ENCODE peak calls at places on chromosomes 16 and 17, in nine cellular contexts. One of them, this sample, is unnamed.

GRCh38 chr17:34763727-34764665 is 184.6 kb downstream of the TMEM132E start:
- DNase-seq in heart right ventricle: no peak
- DNase-seq in CD4-positive, alpha-beta T cell: no peak
- DNase-seq in neural progenitor cell: no peak
- DNase-seq in brain microvascular endothelial cell: no peak
- DNase-seq in RWPE1: no peak
- DNase-seq in choroid plexus epithelial cell: no peak
- DNase-seq in sigmoid colon: peak; percentile 30
- DNase-seq in psoas muscle: no peak
- DNase-seq in this sample: no peak

GRCh38 chr16:1181715-1182671 is 29.1 kb downstream of the CACNA1H start:
- DNase-seq in RWPE1: peak; percentile 23
- DNase-seq in neural progenitor cell: peak; percentile 53
- DNase-seq in heart right ventricle: peak; percentile 57
- DNase-seq in sigmoid colon: peak; percentile 94
- DNase-seq in choroid plexus epithelial cell: peak; percentile 96
- DNase-seq in CD4-positive, alpha-beta T cell: no peak
- DNase-seq in brain microvascular endothelial cell: peak; percentile 93
- DNase-seq in psoas muscle: peak; percentile 63
- DNase-seq in this sample: no peak

GRCh38 chr16:5315914-5316313 is 218.3 kb upstream of the EEF2KMT start:
- DNase-seq in CD4-positive, alpha-beta T cell: no peak
- DNase-seq in choroid plexus epithelial cell: no peak
- DNase-seq in RWPE1: no peak
- DNase-seq in neural progenitor cell: no peak
- DNase-seq in sigmoid colon: no peak
- DNase-seq in psoas muscle: no peak
- DNase-seq in heart right ventricle: no peak
- DNase-seq in brain microvascular endothelial cell: no peak
- DNase-seq in this sample: no peak

GRCh38 chr17:63519972-63520882 is 2.9 kb upstream of the KCNH6 start:
- DNase-seq in RWPE1: no peak
- DNase-seq in CD4-positive, alpha-beta T cell: no peak
- DNase-seq in psoas muscle: no peak
- DNase-seq in brain microvascular endothelial cell: no peak
- DNase-seq in heart right ventricle: no peak
- DNase-seq in sigmoid colon: no peak
- DNase-seq in neural progenitor cell: no peak
- DNase-seq in choroid plexus epithelial cell: no peak
- DNase-seq in this sample: no peak

GRCh38 chr16:84673561-84673960 is 25.2 kb downstream of the KLHL36 start:
- DNase-seq in sigmoid colon: no peak
- DNase-seq in brain microvascular endothelial cell: no peak
- DNase-seq in heart right ventricle: no peak
- DNase-seq in choroid plexus epithelial cell: no peak
- DNase-seq in RWPE1: no peak
- DNase-seq in neural progenitor cell: no peak
- DNase-seq in psoas muscle: no peak
- DNase-seq in CD4-positive, alpha-beta T cell: no peak
- DNase-seq in this sample: no peak

GRCh38 chr16:27818231-27818630 is 245.3 kb downstream of the GSG1L start:
- DNase-seq in sigmoid colon: peak; percentile 15
- DNase-seq in choroid plexus epithelial cell: no peak
- DNase-seq in brain microvascular endothelial cell: no peak
- DNase-seq in heart right ventricle: no peak
- DNase-seq in psoas muscle: no peak
- DNase-seq in neural progenitor cell: no peak
- DNase-seq in RWPE1: no peak
- DNase-seq in CD4-positive, alpha-beta T cell: no peak
- DNase-seq in this sample: no peak

GRCh38 chr17:76161619-76162222 is 20.7 kb upstream of the FOXJ1 start:
- DNase-seq in RWPE1: no peak
- DNase-seq in CD4-positive, alpha-beta T cell: no peak
- DNase-seq in psoas muscle: no peak
- DNase-seq in sigmoid colon: no peak
- DNase-seq in heart right ventricle: no peak
- DNase-seq in neural progenitor cell: no peak
- DNase-seq in brain microvascular endothelial cell: no peak
- DNase-seq in choroid plexus epithelial cell: no peak
- DNase-seq in this sample: no peak

GRCh38 chr16:57504001-57504400 is 17.7 kb upstream of the DOK4 start:
- DNase-seq in sigmoid colon: no peak
- DNase-seq in RWPE1: no peak
- DNase-seq in heart right ventricle: no peak
- DNase-seq in choroid plexus epithelial cell: no peak
- DNase-seq in brain microvascular endothelial cell: no peak
- DNase-seq in neural progenitor cell: no peak
- DNase-seq in CD4-positive, alpha-beta T cell: no peak
- DNase-seq in psoas muscle: no peak
- DNase-seq in this sample: no peak

GRCh38 chr17:1365445-1366039 is 34.5 kb downstream of the YWHAE start:
- DNase-seq in brain microvascular endothelial cell: peak; percentile 75
- DNase-seq in psoas muscle: no peak
- DNase-seq in sigmoid colon: peak; percentile 86
- DNase-seq in CD4-positive, alpha-beta T cell: peak; percentile 32
- DNase-seq in RWPE1: peak; percentile 59
- DNase-seq in choroid plexus epithelial cell: peak; percentile 90
- DNase-seq in neural progenitor cell: peak; percentile 84
- DNase-seq in heart right ventricle: peak; percentile 68
- DNase-seq in this sample: no peak

GRCh38 chr17:55758171-55758570 is 7.3 kb downstream of the PCTP start:
- DNase-seq in heart right ventricle: no peak
- DNase-seq in sigmoid colon: no peak
- DNase-seq in psoas muscle: no peak
- DNase-seq in CD4-positive, alpha-beta T cell: no peak
- DNase-seq in RWPE1: no peak
- DNase-seq in brain microvascular endothelial cell: no peak
- DNase-seq in choroid plexus epithelial cell: no peak
- DNase-seq in neural progenitor cell: no peak
- DNase-seq in this sample: no peak

GRCh38 chr17:42116705-42117396 is 4.3 kb downstream of the KAT2A start:
- DNase-seq in CD4-positive, alpha-beta T cell: peak; percentile 83
- DNase-seq in psoas muscle: peak; percentile 81
- DNase-seq in heart right ventricle: peak; percentile 85
- DNase-seq in sigmoid colon: peak; percentile 90
- DNase-seq in neural progenitor cell: peak; percentile 89
- DNase-seq in choroid plexus epithelial cell: peak; percentile 91
- DNase-seq in RWPE1: peak; percentile 64
- DNase-seq in brain microvascular endothelial cell: peak; percentile 81
- DNase-seq in this sample: no peak

GRCh38 chr17:6682339-6682738 is 30.8 kb downstream of the C17orf100 start:
- DNase-seq in choroid plexus epithelial cell: no peak
- DNase-seq in heart right ventricle: no peak
- DNase-seq in sigmoid colon: no peak
- DNase-seq in RWPE1: no peak
- DNase-seq in neural progenitor cell: no peak
- DNase-seq in CD4-positive, alpha-beta T cell: no peak
- DNase-seq in psoas muscle: no peak
- DNase-seq in brain microvascular endothelial cell: no peak
- DNase-seq in this sample: no peak

GRCh38 chr17:6679241-6679640 is 27.7 kb downstream of the C17orf100 start:
- DNase-seq in brain microvascular endothelial cell: no peak
- DNase-seq in CD4-positive, alpha-beta T cell: no peak
- DNase-seq in psoas muscle: no peak
- DNase-seq in choroid plexus epithelial cell: no peak
- DNase-seq in sigmoid colon: no peak
- DNase-seq in heart right ventricle: no peak
- DNase-seq in neural progenitor cell: no peak
- DNase-seq in RWPE1: no peak
- DNase-seq in this sample: no peak

GRCh38 chr17:6681671-6682070 is 30.1 kb downstream of the C17orf100 start:
- DNase-seq in RWPE1: no peak
- DNase-seq in neural progenitor cell: no peak
- DNase-seq in psoas muscle: no peak
- DNase-seq in CD4-positive, alpha-beta T cell: no peak
- DNase-seq in choroid plexus epithelial cell: no peak
- DNase-seq in sigmoid colon: no peak
- DNase-seq in brain microvascular endothelial cell: no peak
- DNase-seq in heart right ventricle: no peak
- DNase-seq in this sample: no peak

GRCh38 chr17:6683081-6683684 is 30.0 kb downstream of the SLC13A5 start:
- DNase-seq in CD4-positive, alpha-beta T cell: no peak
- DNase-seq in choroid plexus epithelial cell: no peak
- DNase-seq in sigmoid colon: no peak
- DNase-seq in neural progenitor cell: no peak
- DNase-seq in psoas muscle: no peak
- DNase-seq in brain microvascular endothelial cell: no peak
- DNase-seq in RWPE1: no peak
- DNase-seq in heart right ventricle: no peak
- DNase-seq in this sample: no peak

GRCh38 chr17:6681176-6681575 is 29.6 kb downstream of the C17orf100 start:
- DNase-seq in RWPE1: no peak
- DNase-seq in heart right ventricle: no peak
- DNase-seq in sigmoid colon: no peak
- DNase-seq in brain microvascular endothelial cell: no peak
- DNase-seq in CD4-positive, alpha-beta T cell: no peak
- DNase-seq in neural progenitor cell: no peak
- DNase-seq in choroid plexus epithelial cell: no peak
- DNase-seq in psoas muscle: no peak
- DNase-seq in this sample: no peak
- TF ChIP-seq CTCF in RWPE1: no peak
- TF ChIP-seq CTCF in heart right ventricle: no peak
- TF ChIP-seq CTCF in sigmoid colon: no peak
- TF ChIP-seq CTCF in brain microvascular endothelial cell: no peak
- TF ChIP-seq CTCF in CD4-positive, alpha-beta T cell: no peak
- TF ChIP-seq CTCF in neural progenitor cell: no peak
- TF ChIP-seq CTCF in choroid plexus epithelial cell: no peak
- TF ChIP-seq CTCF in psoas muscle: no peak
- TF ChIP-seq CTCF in this sample: no peak

GRCh38 chr17:65554568-65555223 is 6.8 kb downstream of the AXIN2 start:
- DNase-seq in neural progenitor cell: peak; percentile 33
- DNase-seq in heart right ventricle: peak; percentile 66
- DNase-seq in psoas muscle: no peak
- DNase-seq in RWPE1: no peak
- DNase-seq in brain microvascular endothelial cell: peak; percentile 3
- DNase-seq in sigmoid colon: peak; percentile 84
- DNase-seq in choroid plexus epithelial cell: no peak
- DNase-seq in CD4-positive, alpha-beta T cell: no peak
- DNase-seq in this sample: no peak
- TF ChIP-seq CTCF in neural progenitor cell: peak; percentile 23
- TF ChIP-seq CTCF in heart right ventricle: no peak
- TF ChIP-seq CTCF in psoas muscle: peak; percentile 19
- TF ChIP-seq CTCF in RWPE1: no peak
- TF ChIP-seq CTCF in brain microvascular endothelial cell: peak; percentile 40
- TF ChIP-seq CTCF in sigmoid colon: no peak
- TF ChIP-seq CTCF in choroid plexus epithelial cell: peak; percentile 23
- TF ChIP-seq CTCF in CD4-positive, alpha-beta T cell: no peak
- TF ChIP-seq CTCF in this sample: peak; percentile 32

DNA sequence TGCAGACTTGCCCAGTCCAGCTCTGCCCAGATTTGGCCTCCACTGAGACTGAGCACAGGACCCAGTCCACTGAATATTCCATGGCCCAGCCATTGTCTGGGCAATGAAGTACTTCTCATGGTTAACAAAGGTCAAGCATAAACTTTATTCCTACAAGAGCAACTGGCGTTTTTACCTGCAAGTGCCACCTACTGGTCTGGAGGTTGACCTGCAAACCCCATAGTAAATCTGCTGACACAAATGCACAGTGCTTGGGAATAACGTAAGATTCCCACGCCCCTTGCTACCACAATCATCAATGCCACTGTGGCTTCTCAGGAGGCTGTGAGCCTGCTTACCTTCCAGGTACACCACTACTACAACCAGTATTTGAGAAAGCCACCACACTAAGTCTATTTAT is 170.2 kb downstream of the CEP112 start:
- DNase-seq in brain microvascular endothelial cell: no peak
- DNase-seq in sigmoid colon: no peak
- DNase-seq in heart right ventricle: no peak
- DNase-seq in choroid plexus epithelial cell: no peak
- DNase-seq in RWPE1: no peak
- DNase-seq in psoas muscle: no peak
- DNase-seq in CD4-positive, alpha-beta T cell: no peak
- DNase-seq in neural progenitor cell: no peak
- DNase-seq in this sample: no peak
- TF ChIP-seq CTCF in brain microvascular endothelial cell: peak; percentile 20
- TF ChIP-seq CTCF in sigmoid colon: no peak
- TF ChIP-seq CTCF in heart right ventricle: no peak
- TF ChIP-seq CTCF in choroid plexus epithelial cell: no peak
- TF ChIP-seq CTCF in RWPE1: no peak
- TF ChIP-seq CTCF in psoas muscle: no peak
- TF ChIP-seq CTCF in CD4-positive, alpha-beta T cell: no peak
- TF ChIP-seq CTCF in neural progenitor cell: peak; percentile 17
- TF ChIP-seq CTCF in this sample: no peak

GRCh38 chr17:16461606-16461866 is 30.5 kb downstream of the LRRC75A start:
- DNase-seq in psoas muscle: no peak
- DNase-seq in choroid plexus epithelial cell: no peak
- DNase-seq in RWPE1: no peak
- DNase-seq in sigmoid colon: no peak
- DNase-seq in heart right ventricle: no peak
- DNase-seq in neural progenitor cell: no peak
- DNase-seq in brain microvascular endothelial cell: no peak
- DNase-seq in CD4-positive, alpha-beta T cell: no peak
- DNase-seq in this sample: no peak

GRCh38 chr17:16464001-16464640 is 27.9 kb downstream of the LRRC75A start:
- DNase-seq in choroid plexus epithelial cell: no peak
- DNase-seq in neural progenitor cell: no peak
- DNase-seq in RWPE1: no peak
- DNase-seq in CD4-positive, alpha-beta T cell: no peak
- DNase-seq in heart right ventricle: no peak
- DNase-seq in sigmoid colon: no peak
- DNase-seq in brain microvascular endothelial cell: no peak
- DNase-seq in psoas muscle: no peak
- DNase-seq in this sample: no peak

GRCh38 chr17:16464641-16465312 is 27.2 kb downstream of the LRRC75A start:
- DNase-seq in heart right ventricle: no peak
- DNase-seq in brain microvascular endothelial cell: no peak
- DNase-seq in CD4-positive, alpha-beta T cell: no peak
- DNase-seq in choroid plexus epithelial cell: no peak
- DNase-seq in sigmoid colon: no peak
- DNase-seq in RWPE1: no peak
- DNase-seq in psoas muscle: no peak
- DNase-seq in neural progenitor cell: no peak
- DNase-seq in this sample: no peak

GRCh38 chr17:16462070-16462864 is 29.7 kb downstream of the LRRC75A start:
- DNase-seq in choroid plexus epithelial cell: no peak
- DNase-seq in heart right ventricle: no peak
- DNase-seq in neural progenitor cell: no peak
- DNase-seq in RWPE1: no peak
- DNase-seq in psoas muscle: no peak
- DNase-seq in brain microvascular endothelial cell: no peak
- DNase-seq in sigmoid colon: no peak
- DNase-seq in CD4-positive, alpha-beta T cell: no peak
- DNase-seq in this sample: no peak

DNA sequence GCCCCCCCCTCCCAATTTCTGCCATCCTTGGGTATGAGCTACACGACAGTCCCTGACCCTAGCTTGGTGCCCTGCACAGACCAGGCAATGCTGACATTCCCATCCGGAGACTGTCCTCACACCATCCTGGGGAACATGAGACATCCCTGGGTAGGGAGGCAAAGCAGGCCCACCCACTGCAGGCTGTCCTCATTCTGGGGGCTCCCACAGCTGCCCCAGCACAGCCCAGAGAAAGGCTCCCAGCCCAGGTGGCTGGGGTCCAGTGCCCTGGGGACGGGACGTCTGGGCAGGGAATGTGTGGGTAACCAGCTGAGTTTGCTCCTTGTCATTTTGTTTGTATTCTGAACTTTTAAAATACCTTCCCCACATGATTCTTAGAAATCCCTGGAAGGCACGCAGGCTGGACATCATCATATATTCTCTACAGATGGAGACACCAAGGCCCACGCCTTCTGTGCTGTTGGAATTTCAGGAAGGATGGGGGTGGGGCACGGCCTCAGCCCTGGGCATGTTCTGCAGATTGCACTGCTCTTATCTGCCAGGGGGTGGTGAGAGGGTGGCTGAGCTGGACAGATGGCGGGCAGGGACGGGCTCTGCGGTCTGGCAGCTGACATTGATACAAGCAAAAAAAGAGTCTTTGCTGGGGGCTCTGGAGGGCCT is 28.5 kb downstream of the LRRC75A start:
- DNase-seq in RWPE1: peak; percentile 56
- DNase-seq in psoas muscle: peak; percentile 47
- DNase-seq in neural progenitor cell: no peak
- DNase-seq in brain microvascular endothelial cell: no peak
- DNase-seq in CD4-positive, alpha-beta T cell: no peak
- DNase-seq in choroid plexus epithelial cell: no peak
- DNase-seq in sigmoid colon: no peak
- DNase-seq in heart right ventricle: peak; percentile 62
- DNase-seq in this sample: no peak
- TF ChIP-seq CTCF in RWPE1: peak; percentile 17
- TF ChIP-seq CTCF in psoas muscle: no peak
- TF ChIP-seq CTCF in neural progenitor cell: no peak
- TF ChIP-seq CTCF in brain microvascular endothelial cell: peak; percentile 45
- TF ChIP-seq CTCF in CD4-positive, alpha-beta T cell: no peak
- TF ChIP-seq CTCF in choroid plexus epithelial cell: peak; percentile 27
- TF ChIP-seq CTCF in sigmoid colon: no peak
- TF ChIP-seq CTCF in heart right ventricle: peak; percentile 38
- TF ChIP-seq CTCF in this sample: peak; percentile 27

This sample was measured in type B pancreatic cell.